ENCODE peak calls at places on chromosomes 1 and 21, in nine cellular contexts. R is activated T-cell treated with anti-CD3 and anti-CD28 coated beads for 1 hour; M is left cardiac atrium; S is choroid plexus epithelial cell; Z is Right ventricle myocardium superior; K is stimulated activated CD8-positive, alpha-beta memory T cell treated with anti-CD3 and anti-CD28 coated beads, Interleukin-2, amount 100 ng/mL, for 1 hour; I is substantia nigra; U is GM19239; E is GM10248. C is an unnamed sample.

GRCh38 chr1:68112835-68113243 is 62.4 kb upstream of the DIRAS3 start:
- DNase-seq in R (no peak), M (peak; percentile 39), S (peak; percentile 80), Z (peak; percentile 55), K (no peak), I (no peak), U (no peak), E (no peak), C (peak; percentile 88)

GRCh38 chr1:154213274-154213673 is 7.1 kb upstream of the CFAP141 start:
- DNase-seq in R (no peak), M (no peak), S (peak; percentile 13), Z (no peak), K (no peak), I (no peak), U (no peak), E (no peak), C (peak; percentile 60)

GRCh38 chr21:45506836-45507522 is 35.3 kb downstream of the SLC19A1 start:
- DNase-seq in R (no peak), M (no peak), S (no peak), Z (peak; percentile 30), K (no peak), I (no peak), U (no peak), E (no peak), C (no peak)

GRCh38 chr1:225737179-225737578 is 40.4 kb upstream of the SRP9 start:
- DNase-seq in R (no peak), M (no peak), S (no peak), Z (no peak), K (no peak), I (no peak), U (no peak), E (no peak), C (no peak)

GRCh38 chr1:944341-945325 is 14.4 kb downstream of the NOC2L start:
- DNase-seq in R (no peak), M (peak; percentile 70), S (peak; percentile 98), Z (peak; percentile 73), K (no peak), I (no peak), U (no peak), E (no peak), C (peak; percentile 92)

GRCh38 chr1:192147626-192148025 is 10.6 kb upstream of the RGS18 start:
- DNase-seq in R (no peak), M (no peak), S (no peak), Z (no peak), K (no peak), I (no peak), U (no peak), E (no peak), C (no peak)

GRCh38 chr1:58011978-58012377 is 534.5 kb downstream of the OMA1 start:
- DNase-seq in R (no peak), M (no peak), S (no peak), Z (no peak), K (no peak), I (no peak), U (no peak), E (no peak), C (no peak)

GRCh38 chr1:246748867-246749266 is 24.7 kb downstream of the SCCPDH start:
- DNase-seq in R (no peak), M (no peak), S (peak; percentile 6), Z (no peak), K (no peak), I (no peak), U (no peak), E (no peak), C (peak; percentile 58)

GRCh38 chr1:201645956-201646355 is 107.0 kb downstream of the NAV1 start:
- DNase-seq in R (no peak), M (no peak), S (no peak), Z (peak; percentile 4), K (no peak), I (no peak), U (no peak), E (no peak), C (no peak)

GRCh38 chr1:150456161-150456647 is 31.0 kb upstream of the TARS2 start:
- DNase-seq in R (no peak), M (no peak), S (no peak), Z (no peak), K (no peak), I (no peak), U (no peak), E (no peak), C (peak; percentile 13)

GRCh38 chr1:82597620-82598019 is 796.9 kb downstream of the ADGRL2 start:
- DNase-seq in R (no peak), M (no peak), S (peak; percentile 14), Z (no peak), K (no peak), I (no peak), U (no peak), E (no peak), C (no peak)

GRCh38 chr1:80218112-80218511 is 1211.6 kb upstream of the ADGRL4 start:
- DNase-seq in R (no peak), M (no peak), S (peak; percentile 73), Z (no peak), K (no peak), I (no peak), U (peak; percentile 2), E (peak; percentile 14), C (peak; percentile 54)

GRCh38 chr1:207808322-207808705 is 56.5 kb downstream of the CD46 start:
- DNase-seq in R (no peak), M (peak; percentile 20), S (no peak), Z (no peak), K (no peak), I (no peak), U (no peak), E (no peak), C (no peak)

GRCh38 chr1:25651824-25652741 is 35.5 kb downstream of the MAN1C1 start:
- DNase-seq in R (no peak), M (no peak), S (no peak), Z (peak; percentile 72), K (no peak), I (no peak), U (no peak), E (no peak), C (no peak)

GRCh38 chr1:183277821-183278735 is 92.0 kb downstream of the LAMC2 start:
- DNase-seq in R (no peak), M (no peak), S (peak; percentile 92), Z (no peak), K (no peak), I (no peak), U (no peak), E (no peak), C (peak; percentile 94)

GRCh38 chr1:216958569-216958968 is 235.3 kb upstream of the ESRRG start:
- DNase-seq in R (no peak), M (no peak), S (no peak), Z (no peak), K (no peak), I (no peak), U (no peak), E (no peak), C (no peak)

GRCh38 chr1:89999208-89999607 is 4.3 kb downstream of the ZNF326 start:
- DNase-seq in R (no peak), M (no peak), S (no peak), Z (no peak), K (no peak), I (no peak), U (no peak), E (no peak), C (peak; percentile 22)

GRCh38 chr1:235952950-235953615 is 86.4 kb upstream of the LYST start:
- DNase-seq in R (no peak), M (no peak), S (no peak), Z (no peak), K (no peak), I (no peak), U (no peak), E (peak; percentile 57), C (no peak)

GRCh38 chr1:145985502-145986439 is 10.6 kb downstream of the TXNIP start:
- DNase-seq in R (no peak), M (peak; percentile 56), S (peak; percentile 61), Z (peak; percentile 78), K (no peak), I (no peak), U (no peak), E (no peak), C (peak; percentile 93)

GRCh38 chr21:46503922-46504539 is 45.3 kb downstream of the DIP2A start:
- DNase-seq in R (no peak), M (no peak), S (no peak), Z (no peak), K (no peak), I (no peak), U (peak; percentile 20), E (peak; percentile 59), C (no peak)

GRCh38 chr1:7845761-7846160 is 7.1 kb downstream of the UTS2 start:
- DNase-seq in R (no peak), M (no peak), S (peak; percentile 7), Z (no peak), K (no peak), I (no peak), U (no peak), E (no peak), C (peak; percentile 93)